ENCODE peak calls at places on chromosomes 3 and 15, in five cellular contexts. N is HCT116, K is lower lobe of right lung, D is HFF-Myc, M is AG10803. A is an unnamed sample.

GRCh38 chr3:73485877-73486311 is 138.8 kb downstream of the PDZRN3 start:
- DNase-seq in N (no peak), K (no peak), D (no peak), M (peak; percentile 24), A (no peak)

GRCh38 chr15:76340198-76340801 is 3.7 kb downstream of the ISL2 start:
- DNase-seq in N (no peak), K (peak; percentile 52), D (no peak), M (no peak), A (no peak)

GRCh38 chr3:40079203-40079844 is 230.2 kb upstream of the EIF1B start:
- DNase-seq in N (no peak), K (no peak), D (no peak), M (peak; percentile 97), A (no peak)

GRCh38 chr3:124422805-124423204 is 307.4 kb upstream of the UMPS start:
- DNase-seq in N (no peak), K (no peak), D (no peak), M (no peak), A (no peak)

GRCh38 chr3:120693439-120694172 is 11.6 kb upstream of the HGD start:
- DNase-seq in N (no peak), K (no peak), D (peak; percentile 29), M (peak; percentile 57), A (peak; percentile 71)

GRCh38 chr3:5093786-5094185 is 28.3 kb upstream of the ARL8B start:
- DNase-seq in N (no peak), K (no peak), D (no peak), M (no peak), A (no peak)

GRCh38 chr3:65851827-65852226 is 186.9 kb downstream of the MAGI1 start:
- DNase-seq in N (no peak), K (no peak), D (no peak), M (peak; percentile 64), A (no peak)

GRCh38 chr15:87604857-87605446 is 651.6 kb downstream of the NTRK3 start:
- DNase-seq in N (no peak), K (no peak), D (no peak), M (no peak), A (peak; percentile 21)

GRCh38 chr3:126954141-126954845 is 28.6 kb upstream of the PLXNA1 start:
- DNase-seq in N (no peak), K (no peak), D (no peak), M (no peak), A (no peak)

GRCh38 chr3:26484140-26484539 is 138.4 kb upstream of the LRRC3B start:
- DNase-seq in N (no peak), K (no peak), D (no peak), M (no peak), A (no peak)

GRCh38 chr3:53129344-53129743 is 891 bp downstream of the RFT1 start:
- DNase-seq in N (no peak), K (no peak), D (no peak), M (no peak), A (no peak)

GRCh38 chr3:3739345-3740060 is 59.7 kb upstream of the LRRN1 start:
- DNase-seq in N (no peak), K (no peak), D (no peak), M (no peak), A (no peak)

GRCh38 chr15:60477991-60478632 is 830 bp downstream of the ICE2 start:
- DNase-seq in N (no peak), K (no peak), D (no peak), M (peak; percentile 34), A (peak; percentile 45)

GRCh38 chr3:175325440-175325839 is 466.3 kb downstream of the NAALADL2 start:
- DNase-seq in N (no peak), K (no peak), D (no peak), M (no peak), A (no peak)

GRCh38 chr3:44136421-44136820 is 105.3 kb upstream of the TOPAZ1 start:
- DNase-seq in N (no peak), K (no peak), D (peak; percentile 6), M (no peak), A (no peak)

GRCh38 chr3:48696156-48696555 is 10.4 kb upstream of the NCKIPSD start:
- DNase-seq in N (no peak), K (no peak), D (no peak), M (no peak), A (no peak)

GRCh38 chr3:139541156-139541897 is 1.8 kb upstream of the RBP1 start:
- DNase-seq in N (no peak), K (no peak), D (no peak), M (no peak), A (no peak)

GRCh38 chr3:64058592-64058991 is 35.3 kb upstream of the PSMD6 start:
- DNase-seq in N (no peak), K (no peak), D (no peak), M (no peak), A (no peak)

GRCh38 chr15:95715116-95715888 is 615.2 kb upstream of the NR2F2 start:
- DNase-seq in N (no peak), K (no peak), D (no peak), M (no peak), A (no peak)

GRCh38 chr15:90885432-90886290 is 1.4 kb downstream of the FES start:
- DNase-seq in N (no peak), K (peak; percentile 86), D (no peak), M (peak; percentile 53), A (no peak)

GRCh38 chr15:80606571-80606970 is 88.5 kb upstream of the ABHD17C start:
- DNase-seq in N (no peak), K (no peak), D (no peak), M (peak; percentile 24), A (no peak)

GRCh38 chr15:79721256-79721655 is 175.6 kb downstream of the MTHFS start:
- DNase-seq in N (no peak), K (no peak), D (no peak), M (peak; percentile 67), A (no peak)

GRCh38 chr15:81024265-81024875 is 23.6 kb downstream of the TLNRD1 start:
- DNase-seq in N (no peak), K (no peak), D (no peak), M (no peak), A (no peak)

GRCh38 chr15:88621789-88622604 is 857 bp downstream of the AEN start:
- DNase-seq in N (no peak), K (no peak), D (no peak), M (peak; percentile 55), A (peak; percentile 62)

GRCh38 chr15:38551720-38552627 is 12.6 kb downstream of the RASGRP1 start:
- DNase-seq in N (no peak), K (no peak), D (no peak), M (no peak), A (no peak)